ENCODE peak calls at places on chromosome 6, in eight cellular contexts. C, X, W, Q, U, S, D and G are unnamed samples.
A peak's percentile ranks its signal among the peaks of the same experiment; 100 is the strongest.

GRCh38 chr6:89640804-89641203 is 2.3 kb upstream of the LYRM2 start:
- DNase-seq in X (no peak), S (no peak), W (no peak), C (no peak), U (peak; percentile 2), Q (no peak), D (peak; percentile 13), G (no peak)

GRCh38 chr6:37182736-37183590 is 13.0 kb downstream of the PIM1 start:
- DNase-seq in U (no peak), W (no peak), D (no peak), C (peak; percentile 70), Q (no peak), S (no peak), X (peak; percentile 20), G (no peak)

GRCh38 chr6:106076139-106076538 is 10.0 kb upstream of the PRDM1 start:
- DNase-seq in S (no peak), U (no peak), D (no peak), X (no peak), Q (no peak), W (no peak), C (no peak), G (no peak)

GRCh38 chr6:35063701-35064507 is 77.2 kb downstream of the TCP11 start:
- DNase-seq in W (no peak), D (no peak), S (no peak), Q (no peak), C (no peak), U (no peak), X (no peak), G (peak; percentile 66)

GRCh38 chr6:52149076-52149475 is 37.1 kb upstream of the IL17A start:
- DNase-seq in X (no peak), C (no peak), W (no peak), U (peak; percentile 29), Q (no peak), S (no peak), D (no peak), G (no peak)

GRCh38 chr6:150739711-150740349 is 125.7 kb upstream of the MTHFD1L start:
- DNase-seq in U (no peak), S (no peak), Q (no peak), D (no peak), C (no peak), W (no peak), X (no peak), G (no peak)

GRCh38 chr6:21873562-21873961 is 280.0 kb downstream of the SOX4 start:
- DNase-seq in X (no peak), Q (no peak), W (no peak), U (peak; percentile 78), C (no peak), D (peak; percentile 57), S (peak; percentile 42), G (no peak)

GRCh38 chr6:67594366-67594765 is 1040.7 kb upstream of the ADGRB3 start:
- DNase-seq in Q (no peak), U (no peak), D (no peak), S (no peak), X (no peak), W (no peak), C (no peak), G (no peak)

GRCh38 chr6:30463651-30464618 is 25.4 kb upstream of the HLA-E start:
- DNase-seq in W (peak; percentile 60), D (no peak), X (no peak), Q (no peak), C (peak; percentile 64), S (peak; percentile 41), U (peak; percentile 49), G (no peak)